ENCODE peak calls at places on chromosome 5, in six cellular contexts. X is IMR-90, G is mesenchymal stem cell, A is H1, S is trophoblast cell, D is H9. B is an unnamed sample.
A peak's percentile ranks its signal among the peaks of the same experiment; 100 is the strongest.

GRCh38 chr5:135072357-135073247 is 38.6 kb upstream of the PITX1 start:
- DNase-seq in D (peak; percentile 82), G (no peak), S (peak; percentile 84), A (peak; percentile 33), X (no peak), B (no peak)

GRCh38 chr5:148973455-148973854 is 89.4 kb downstream of the SH3TC2 start:
- DNase-seq in A (no peak), S (no peak), D (no peak), G (no peak), X (peak; percentile 67), B (no peak)

GRCh38 chr5:72817076-72817476 is 615 bp downstream of the TNPO1 start:
- DNase-seq in S (peak; percentile 37), G (peak; percentile 86), X (peak; percentile 88), D (peak; percentile 52), A (no peak), B (no peak)

GRCh38 chr5:56069652-56070226 is 75.0 kb upstream of the IL6ST start:
- DNase-seq in X (no peak), D (no peak), G (no peak), A (no peak), S (no peak), B (no peak)

GRCh38 chr5:114243281-114243982 is 118.4 kb upstream of the KCNN2 start:
- DNase-seq in X (peak; percentile 97), G (peak; percentile 88), S (no peak), D (no peak), A (no peak), B (no peak)

GRCh38 chr5:122078116-122078865 is at the start of gene LOX:
- DNase-seq in S (no peak), A (no peak), X (peak; percentile 98), G (peak; percentile 94), D (peak; percentile 50), B (peak; percentile 49)

GRCh38 chr5:310941-311434 is 10.5 kb upstream of the AHRR start:
- DNase-seq in G (peak; percentile 80), S (no peak), D (no peak), X (peak; percentile 65), A (no peak), B (no peak)

GRCh38 chr5:135705230-135705631 is 126.4 kb upstream of the CXCL14 start:
- DNase-seq in S (no peak), A (no peak), G (peak; percentile 27), D (no peak), X (peak; percentile 2), B (no peak)

GRCh38 chr5:2212481-2212880 is 329.8 kb upstream of the IRX4 start:
- DNase-seq in G (no peak), X (no peak), D (no peak), A (no peak), S (no peak), B (no peak)

GRCh38 chr5:93107828-93108520 is 473.0 kb downstream of the NR2F1-AS1 start:
- DNase-seq in S (no peak), A (no peak), G (peak; percentile 86), X (no peak), D (no peak), B (no peak)

GRCh38 chr5:113749334-113749733 is 235.8 kb downstream of the YTHDC2 start:
- DNase-seq in S (no peak), G (no peak), A (no peak), D (no peak), X (no peak), B (no peak)

GRCh38 chr5:160054831-160055230 is 45.9 kb downstream of the TTC1 start:
- DNase-seq in X (peak; percentile 51), D (no peak), G (peak; percentile 35), S (no peak), A (no peak), B (no peak)

GRCh38 chr5:171484460-171484899 is 65.0 kb downstream of the FGF18 start:
- DNase-seq in A (no peak), S (no peak), G (peak; percentile 20), X (no peak), D (no peak), B (no peak)

GRCh38 chr5:90306613-90307012 is 102.9 kb downstream of the CETN3 start:
- DNase-seq in A (no peak), X (no peak), S (no peak), D (no peak), G (no peak), B (no peak)

GRCh38 chr5:53406630-53407316 is 73.7 kb upstream of the FST start:
- DNase-seq in D (no peak), G (peak; percentile 94), X (peak; percentile 97), A (no peak), S (peak; percentile 56), B (no peak)

GRCh38 chr5:173278172-173278571 is 43.2 kb upstream of the NKX2-5 start:
- DNase-seq in S (no peak), A (no peak), X (no peak), D (no peak), G (no peak), B (no peak)

GRCh38 chr5:52961238-52961637 is 27.9 kb upstream of the ITGA2 start:
- DNase-seq in D (no peak), A (no peak), G (peak; percentile 21), X (no peak), S (no peak), B (no peak)

GRCh38 chr5:35029333-35029732 is 18.4 kb downstream of the AGXT2 start:
- DNase-seq in S (no peak), A (no peak), X (peak; percentile 91), G (peak; percentile 81), D (no peak), B (no peak)

GRCh38 chr5:132483101-132483500 is 7.5 kb downstream of the IRF1 start:
- DNase-seq in X (no peak), G (no peak), A (no peak), S (no peak), D (no peak), B (no peak)

GRCh38 chr5:141496038-141496437 is 7.2 kb downstream of the PCDHGC5 start:
- DNase-seq in S (no peak), X (no peak), D (peak; percentile 77), G (no peak), A (no peak), B (no peak)

GRCh38 chr5:14428302-14429081 is 153.1 kb upstream of the OTULINL start:
- DNase-seq in A (no peak), D (no peak), G (peak; percentile 79), S (peak; percentile 63), X (peak; percentile 70), B (no peak)

GRCh38 chr5:138553437-138554095 is 10.5 kb upstream of the ETF1 start:
- DNase-seq in X (no peak), D (no peak), A (no peak), G (no peak), S (no peak), B (no peak)
- H4K91ac ChIP-seq in X (no peak overlapping the region), D (no peak overlapping the region), A (no peak overlapping the region), G (no peak overlapping the region), S (no peak overlapping the region), B (no peak overlapping the region)

GRCh38 chr5:30343707-30344106 is 849.8 kb upstream of the CDH6 start:
- DNase-seq in X (no peak), S (no peak), G (peak; percentile 7), A (no peak), D (no peak), B (no peak)

GRCh38 chr5:30337084-30337573 is 856.4 kb upstream of the CDH6 start:
- DNase-seq in X (no peak), D (no peak), S (no peak), G (no peak), A (no peak), B (no peak)

GRCh38 chr5:30341492-30341891 is 852.0 kb upstream of the CDH6 start:
- DNase-seq in S (no peak), X (no peak), G (no peak), D (no peak), A (no peak), B (no peak)
- H4K91ac ChIP-seq in S (no peak overlapping the region), X (no peak overlapping the region), G (no peak overlapping the region), D (no peak overlapping the region), A (no peak overlapping the region), B (no peak overlapping the region)

DNA sequence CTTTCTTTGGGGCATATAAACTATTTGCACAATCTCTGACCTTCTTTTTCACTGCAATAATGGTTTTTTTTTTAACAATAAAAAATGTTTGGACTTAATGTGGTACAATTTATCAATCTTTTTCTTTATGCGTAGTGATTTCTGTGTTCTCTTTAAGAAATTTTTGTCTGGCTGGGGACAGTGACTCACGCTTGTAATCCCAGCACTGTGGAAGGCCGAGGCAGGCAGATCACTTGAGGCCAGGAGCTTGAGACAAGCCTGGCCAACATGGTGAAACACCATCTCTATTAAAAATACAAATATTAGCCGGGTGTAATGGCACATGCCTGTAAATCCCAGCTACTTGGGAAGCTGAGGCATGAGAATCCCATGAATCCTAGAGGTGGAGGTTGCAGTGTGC is 72.3 kb downstream of the STK32A start:
- DNase-seq in G (no peak), S (no peak), A (no peak), X (no peak), D (no peak), B (no peak)
- H4K91ac ChIP-seq in G (no peak overlapping the region), S (no peak overlapping the region), A (no peak overlapping the region), X (no peak overlapping the region), D (no peak overlapping the region), B (no peak overlapping the region)

GRCh38 chr5:79602884-79603283 is 9.4 kb upstream of the TENT2 start:
- DNase-seq in D (no peak), G (no peak), X (no peak), A (no peak), S (no peak), B (no peak)
- H4K91ac ChIP-seq in D (no peak overlapping the region), G (no peak overlapping the region), X (no peak overlapping the region), A (no peak overlapping the region), S (no peak overlapping the region), B (no peak overlapping the region)

GRCh38 chr5:39158786-39159185 is 60.6 kb downstream of the FYB1 start:
- DNase-seq in G (no peak), S (no peak), D (no peak), X (no peak), A (no peak), B (no peak)
- H4K91ac ChIP-seq in G (no peak overlapping the region), S (no peak overlapping the region), D (no peak overlapping the region), X (no peak overlapping the region), A (no peak overlapping the region), B (no peak overlapping the region)